ENCODE peak calls at places on chromosomes 6 and 20, in four cellular contexts. Q, Y, I and O are unnamed samples.

GRCh38 chr20:63819224-63819917 is 11.7 kb downstream of the ZBTB46 start:
- DNase-seq in Q (no peak), Y (no peak), I (no peak), O (no peak)

GRCh38 chr20:19973920-19974620 is 43.1 kb upstream of the NAA20 start:
- DNase-seq in Q (no peak), Y (peak; percentile 67), I (peak; percentile 39), O (no peak)

GRCh38 chr6:291148-291696 is 1.1 kb upstream of the DUSP22 start:
- DNase-seq in Q (no peak), Y (no peak), I (peak; percentile 58), O (no peak)

GRCh38 chr6:36033935-36034334 is 6.3 kb downstream of the MAPK14 start:
- DNase-seq in Q (no peak), Y (no peak), I (no peak), O (peak; percentile 6)

GRCh38 chr20:6134592-6134991 is 11.8 kb upstream of the FERMT1 start:
- DNase-seq in Q (no peak), Y (no peak), I (no peak), O (no peak)

GRCh38 chr6:163438940-163439335 is 24.4 kb downstream of the QKI start:
- DNase-seq in Q (peak; percentile 39), Y (no peak), I (no peak), O (peak; percentile 47)

GRCh38 chr6:88236961-88237360 is 70.8 kb upstream of the CNR1 start:
- DNase-seq in Q (no peak), Y (no peak), I (no peak), O (no peak)

GRCh38 chr6:136677822-136678221 is 114.5 kb downstream of the MAP3K5 start:
- DNase-seq in Q (no peak), Y (no peak), I (no peak), O (no peak)

GRCh38 chr20:44104807-44105517 is 82.0 kb downstream of the JPH2 start:
- DNase-seq in Q (no peak), Y (no peak), I (no peak), O (no peak)

GRCh38 chr20:15236812-15237211 is 899.4 kb upstream of the FLRT3 start:
- DNase-seq in Q (no peak), Y (peak; percentile 22), I (peak; percentile 25), O (no peak)

GRCh38 chr20:18218249-18218648 is 70.1 kb upstream of the ZNF133 start:
- DNase-seq in Q (no peak), Y (no peak), I (no peak), O (no peak)

GRCh38 chr6:53922571-53922981 is 127.8 kb downstream of the LRRC1 start:
- DNase-seq in Q (no peak), Y (no peak), I (no peak), O (no peak)

GRCh38 chr6:163180874-163181541 is 233.5 kb upstream of the QKI start:
- DNase-seq in Q (no peak), Y (peak; percentile 6), I (peak; percentile 52), O (no peak)

GRCh38 chr6:168136001-168136400 is 57.0 kb upstream of the FRMD1 start:
- DNase-seq in Q (no peak), Y (no peak), I (no peak), O (no peak)

GRCh38 chr6:53894086-53894485 is 99.3 kb downstream of the LRRC1 start:
- DNase-seq in Q (no peak), Y (no peak), I (no peak), O (no peak)

GRCh38 chr6:131116321-131116720 is 18.9 kb upstream of the AKAP7 start:
- DNase-seq in Q (no peak), Y (no peak), I (no peak), O (no peak)

GRCh38 chr6:42423244-42423643 is 28.5 kb downstream of the TRERF1 start:
- DNase-seq in Q (peak; percentile 17), Y (no peak), I (no peak), O (no peak)

GRCh38 chr6:166286831-166287271 is 21.3 kb downstream of the PRR18 start:
- DNase-seq in Q (no peak), Y (no peak), I (no peak), O (no peak)

GRCh38 chr6:41877051-41877680 is 18.0 kb downstream of the USP49 start:
- DNase-seq in Q (no peak), Y (no peak), I (no peak), O (no peak)

GRCh38 chr20:753897-754635 is 14.2 kb downstream of the SLC52A3 start:
- DNase-seq in Q (no peak), Y (no peak), I (no peak), O (no peak)

GRCh38 chr6:74632196-74632595 is 573.7 kb downstream of the COL12A1 start:
- DNase-seq in Q (no peak), Y (no peak), I (no peak), O (no peak)

GRCh38 chr20:381581-382290 is 1.2 kb downstream of the TRIB3 start:
- DNase-seq in Q (peak; percentile 59), Y (peak; percentile 67), I (peak; percentile 86), O (peak; percentile 68)